ENCODE peak calls at places on chromosomes 4 and X, in seven cellular contexts. G, Y, J, T, K, Z and B are unnamed samples.

GRCh38 chr4:100828986-100829685 is 311.3 kb upstream of the EMCN start:
- DNase-seq in G (no peak), Y (no peak), J (peak), T (no peak), K (no peak), Z (peak), B (no peak)

GRCh38 chrX:7926501-7926900 is 712 bp downstream of the PNPLA4 start:
- DNase-seq in G (no peak), Y (no peak), J (peak), T (no peak), K (no peak), Z (no peak), B (no peak)

GRCh38 chrX:14564058-14564457 is 34.7 kb downstream of the GLRA2 start:
- DNase-seq in G (no peak), Y (no peak), J (no peak), T (no peak), K (no peak), Z (no peak), B (no peak)

GRCh38 chr4:38664704-38665401 is 854 bp downstream of the KLF3 start:
- DNase-seq in G (no peak), Y (peak), J (peak), T (peak), K (peak), Z (peak), B (peak)

GRCh38 chr4:54819044-54819443 is 161.3 kb downstream of the KIT start:
- DNase-seq in G (no peak), Y (no peak), J (no peak), T (no peak), K (no peak), Z (no peak), B (no peak)

GRCh38 chrX:42079968-42080367 is 156.6 kb upstream of the CASK start:
- DNase-seq in G (no peak), Y (no peak), J (peak), T (no peak), K (no peak), Z (no peak), B (no peak)

GRCh38 chr4:168515222-168516011 is 18.6 kb downstream of the PALLD start:
- DNase-seq in G (no peak), Y (no peak), J (peak), T (no peak), K (no peak), Z (peak), B (no peak)

GRCh38 chr4:16667464-16667863 is 231.0 kb downstream of the LDB2 start:
- DNase-seq in G (no peak), Y (no peak), J (peak), T (no peak), K (no peak), Z (no peak), B (no peak)

GRCh38 chrX:134023851-134024281 is 38.5 kb upstream of the GPC3 start:
- DNase-seq in G (no peak), Y (no peak), J (no peak), T (no peak), K (no peak), Z (no peak), B (no peak)

GRCh38 chrX:53550756-53551463 is 116.7 kb upstream of the HSD17B10 start:
- DNase-seq in G (no peak), Y (no peak), J (no peak), T (no peak), K (no peak), Z (no peak), B (no peak)